ENCODE peak calls at places on chromosomes 2 and 18, in nine cellular contexts. F, P, J, G, K, B, E, Z and S are unnamed samples.
A peak's percentile ranks its signal among the peaks of the same experiment; 100 is the strongest.

GRCh38 chr2:109374548-109375130 is 239.1 kb downstream of the SEPTIN10 start:
- DNase-seq in F (no peak), P (no peak), J (no peak), G (no peak), K (no peak), B (no peak), E (no peak), Z (no peak), S (no peak)

GRCh38 chr18:35750929-35751328 is 169.4 kb downstream of the GALNT1 start:
- DNase-seq in F (no peak), P (no peak), J (no peak), G (no peak), K (no peak), B (no peak), E (peak; percentile 7), Z (no peak), S (no peak)

GRCh38 chr2:127065299-127065931 is 41.5 kb downstream of the BIN1 start:
- DNase-seq in F (no peak), P (no peak), J (no peak), G (no peak), K (no peak), B (no peak), E (no peak), Z (no peak), S (no peak)

GRCh38 chr18:22302152-22302551 is 115.6 kb downstream of the CTAGE1 start:
- DNase-seq in F (no peak), P (no peak), J (no peak), G (no peak), K (no peak), B (no peak), E (no peak), Z (no peak), S (no peak)

GRCh38 chr18:58793361-58793760 is 71.3 kb upstream of the ZNF532 start:
- DNase-seq in F (no peak), P (peak; percentile 85), J (no peak), G (no peak), K (no peak), B (peak; percentile 53), E (no peak), Z (no peak), S (no peak)

GRCh38 chr2:127095784-127096183 is 11.2 kb downstream of the BIN1 start:
- DNase-seq in F (no peak), P (no peak), J (no peak), G (no peak), K (peak; percentile 11), B (no peak), E (no peak), Z (no peak), S (no peak)

GRCh38 chr18:51137891-51138290 is 59.6 kb downstream of the MEX3C start:
- DNase-seq in F (no peak), P (no peak), J (no peak), G (no peak), K (no peak), B (no peak), E (no peak), Z (no peak), S (no peak)

GRCh38 chr2:241096979-241097378 is 5.1 kb downstream of the MTERF4 start:
- DNase-seq in F (no peak), P (no peak), J (no peak), G (no peak), K (no peak), B (no peak), E (no peak), Z (no peak), S (no peak)

GRCh38 chr2:58800846-58801245 is 559.7 kb upstream of the FANCL start:
- DNase-seq in F (no peak), P (no peak), J (no peak), G (no peak), K (no peak), B (no peak), E (no peak), Z (no peak), S (no peak)

GRCh38 chr18:6960656-6961055 is 156.9 kb downstream of the LAMA1 start:
- DNase-seq in F (no peak), P (peak; percentile 88), J (no peak), G (no peak), K (no peak), B (peak; percentile 82), E (no peak), Z (no peak), S (no peak)

GRCh38 chr2:229714080-229714735 is at the start of gene DNER:
- DNase-seq in F (peak; percentile 52), P (no peak), J (no peak), G (peak; percentile 67), K (peak; percentile 48), B (no peak), E (peak; percentile 72), Z (no peak), S (peak; percentile 42)

GRCh38 chr2:241798631-241799521 is 10.1 kb upstream of the NEU4 start:
- DNase-seq in F (no peak), P (no peak), J (no peak), G (no peak), K (peak; percentile 35), B (no peak), E (no peak), Z (peak; percentile 11), S (no peak)

GRCh38 chr2:98643496-98644100 is 35.2 kb downstream of the UNC50 start:
- DNase-seq in F (no peak), P (peak; percentile 44), J (no peak), G (no peak), K (no peak), B (no peak), E (no peak), Z (no peak), S (no peak)

GRCh38 chr2:86352932-86353345 is 15.5 kb upstream of the REEP1 start:
- DNase-seq in F (no peak), P (no peak), J (no peak), G (no peak), K (no peak), B (no peak), E (no peak), Z (no peak), S (no peak)

GRCh38 chr2:239621611-239622010 is 220.8 kb upstream of the HDAC4 start:
- DNase-seq in F (no peak), P (no peak), J (no peak), G (no peak), K (no peak), B (no peak), E (no peak), Z (no peak), S (no peak)

GRCh38 chr18:76803814-76804213 is 18.5 kb upstream of the ZNF236 start:
- DNase-seq in F (peak; percentile 54), P (peak; percentile 68), J (peak; percentile 60), G (peak; percentile 62), K (no peak), B (peak; percentile 57), E (peak; percentile 90), Z (peak; percentile 36), S (peak; percentile 82)

DNA sequence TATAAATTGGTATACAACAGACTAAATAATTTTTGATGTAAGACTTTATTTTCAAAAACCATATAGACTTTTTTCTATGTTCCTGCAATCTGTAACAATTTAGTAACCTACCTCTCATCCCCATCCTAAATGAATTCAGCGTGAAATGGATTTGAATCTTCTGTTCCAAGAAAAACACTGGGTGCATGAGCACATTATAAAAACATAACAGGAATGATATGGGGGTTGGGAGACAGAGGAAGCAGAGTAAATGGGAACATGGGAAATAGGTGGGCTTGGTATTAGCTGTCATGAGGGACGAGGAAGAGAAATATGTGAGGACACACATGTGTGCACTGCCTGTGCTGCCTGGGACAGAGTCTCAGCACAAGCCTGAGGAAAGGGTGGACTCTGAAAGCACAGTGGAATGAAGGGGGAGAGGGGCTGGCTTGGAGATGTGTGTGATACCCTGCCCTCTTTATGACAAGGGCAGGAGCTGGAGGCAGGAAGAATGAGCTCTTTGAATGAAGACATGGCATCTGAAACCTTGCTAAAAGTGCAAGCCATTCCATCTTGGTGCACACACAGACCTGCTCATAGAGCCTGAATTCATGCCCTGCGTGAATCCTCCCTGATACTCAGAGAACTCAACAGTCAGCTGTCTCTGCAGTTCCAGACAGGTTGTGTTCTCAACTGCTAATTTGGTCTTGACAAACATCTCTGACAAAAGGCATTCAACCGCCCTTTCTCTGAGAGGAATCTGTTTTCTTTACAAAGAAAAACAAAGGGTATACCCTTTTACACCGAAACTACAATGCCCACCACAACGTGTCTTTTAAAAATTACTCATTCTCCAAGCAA is 66.6 kb downstream of the EPB41L3 start:
- DNase-seq in F (peak; percentile 56), P (no peak), J (no peak), G (no peak), K (no peak), B (peak; percentile 18), E (peak; percentile 16), Z (no peak), S (no peak)
- H3K4me3 ChIP-seq in F (no peak overlapping the region), P (no peak overlapping the region), J (no peak overlapping the region), G (no peak overlapping the region), K (no peak overlapping the region), B (no peak overlapping the region), E (no peak overlapping the region), Z (no peak overlapping the region), S (no peak overlapping the region)

GRCh38 chr18:9878095-9878494 is 7.7 kb upstream of the TXNDC2 start:
- DNase-seq in F (no peak), P (no peak), J (no peak), G (no peak), K (no peak), B (no peak), E (no peak), Z (no peak), S (no peak)

GRCh38 chr18:9876523-9876866 is 9.3 kb upstream of the TXNDC2 start:
- DNase-seq in F (no peak), P (no peak), J (no peak), G (no peak), K (no peak), B (no peak), E (no peak), Z (no peak), S (no peak)

GRCh38 chr18:9876867-9877654 is 8.7 kb upstream of the TXNDC2 start:
- DNase-seq in F (no peak), P (peak; percentile 94), J (no peak), G (peak; percentile 69), K (no peak), B (peak; percentile 92), E (peak; percentile 27), Z (no peak), S (peak; percentile 80)

GRCh38 chr18:9878783-9879242 is 7.0 kb upstream of the TXNDC2 start:
- DNase-seq in F (no peak), P (no peak), J (no peak), G (no peak), K (no peak), B (no peak), E (no peak), Z (no peak), S (no peak)

GRCh38 chr18:9877655-9878014 is 8.1 kb upstream of the TXNDC2 start:
- DNase-seq in F (no peak), P (no peak), J (no peak), G (no peak), K (no peak), B (no peak), E (no peak), Z (no peak), S (no peak)
- H3K4me3 ChIP-seq in F (no peak overlapping the region), P (peak overlapping the region; percentile 51), J (no peak overlapping the region), G (peak overlapping the region; percentile 48), K (no peak overlapping the region), B (peak overlapping the region; percentile 48), E (no peak overlapping the region), Z (peak overlapping the region; percentile 34), S (no peak overlapping the region)

GRCh38 chr2:144519597-144519933 is 354 bp downstream of the ZEB2 start:
- DNase-seq in F (no peak), P (no peak), J (no peak), G (no peak), K (no peak), B (no peak), E (no peak), Z (no peak), S (no peak)
- H3K4me3 ChIP-seq in F (peak overlapping the region; percentile 77), P (peak overlapping the region; percentile 88), J (peak overlapping the region; percentile 0), G (no peak overlapping the region), K (peak overlapping the region; percentile 70), B (peak overlapping the region; percentile 96), E (peak overlapping the region; percentile 45), Z (peak overlapping the region; percentile 85), S (peak overlapping the region; percentile 86)

GRCh38 chr2:170504820-170505145 is 210.4 kb upstream of the SP5 start:
- DNase-seq in F (no peak), P (no peak), J (no peak), G (no peak), K (no peak), B (no peak), E (no peak), Z (no peak), S (no peak)
- H3K4me3 ChIP-seq in F (no peak overlapping the region), P (no peak overlapping the region), J (no peak overlapping the region), G (no peak overlapping the region), K (no peak overlapping the region), B (no peak overlapping the region), E (peak overlapping the region; percentile 23), Z (no peak overlapping the region), S (no peak overlapping the region)